ENCODE peak calls at places on chromosomes 4 and X, in five cellular contexts. N, U, J, D and L are unnamed samples.

GRCh38 chr4:1177274-1178141 is 5.1 kb upstream of the SPON2 start:
- DNase-seq in N (peak), U (no peak), J (no peak), D (no peak), L (peak)

GRCh38 chr4:74092957-74093356 is 6.0 kb downstream of the CXCL2 start:
- DNase-seq in N (peak), U (no peak), J (no peak), D (no peak), L (peak)

GRCh38 chr4:175530655-175531054 is 281.4 kb downstream of the GPM6A start:
- DNase-seq in N (no peak), U (no peak), J (no peak), D (no peak), L (no peak)

GRCh38 chr4:170849969-170850368 is 760.2 kb upstream of the AADAT start:
- DNase-seq in N (no peak), U (no peak), J (no peak), D (no peak), L (peak)

GRCh38 chr4:3215733-3216132 is 33.2 kb upstream of the MSANTD1 start:
- DNase-seq in N (no peak), U (no peak), J (no peak), D (no peak), L (no peak)

GRCh38 chr4:91758487-91758886 is 545.3 kb upstream of the GRID2 start:
- DNase-seq in N (peak), U (no peak), J (no peak), D (no peak), L (peak)

GRCh38 chrX:81304545-81304944 is 102.6 kb downstream of the SH3BGRL start:
- DNase-seq in N (no peak), U (no peak), J (no peak), D (no peak), L (no peak)

GRCh38 chrX:68133181-68133580 is 300.1 kb downstream of the OPHN1 start:
- DNase-seq in N (no peak), U (no peak), J (no peak), D (no peak), L (no peak)

GRCh38 chrX:40938418-40938817 is 146.8 kb upstream of the USP9X start:
- DNase-seq in N (peak), U (no peak), J (no peak), D (no peak), L (no peak)

GRCh38 chr4:139532951-139533350 is 23.1 kb downstream of the SETD7 start:
- DNase-seq in N (no peak), U (no peak), J (no peak), D (no peak), L (no peak)

GRCh38 chr4:42397635-42398447 is 553 bp downstream of the SHISA3 start:
- DNase-seq in N (peak), U (peak), J (no peak), D (no peak), L (peak)

GRCh38 chrX:154321624-154322023 is 26.0 kb downstream of the TKTL1 start:
- DNase-seq in N (no peak), U (peak), J (no peak), D (peak), L (no peak)

GRCh38 chrX:49075347-49075746 is 1.5 kb upstream of the PRAF2 start:
- DNase-seq in N (no peak), U (no peak), J (no peak), D (no peak), L (no peak)

GRCh38 chrX:112946227-112946626 is 105.6 kb upstream of the AMOT start:
- DNase-seq in N (no peak), U (no peak), J (no peak), D (no peak), L (no peak)

GRCh38 chr4:97370581-97370980 is 772.7 kb downstream of the STPG2 start:
- DNase-seq in N (no peak), U (no peak), J (no peak), D (no peak), L (peak)